ENCODE peak calls at places on chromosomes 1 and 21, in five cellular contexts. Q, U, L, H and O are unnamed samples.

GRCh38 chr1:190633488-190633887 is 155.8 kb upstream of the BRINP3 start:
- DNase-seq in Q (peak; percentile 5), U (no peak), L (no peak), H (no peak), O (no peak)

GRCh38 chr1:220527279-220528048 is 472 bp upstream of the MARK1 start:
- DNase-seq in Q (peak; percentile 18), U (no peak), L (peak; percentile 39), H (peak; percentile 58), O (peak; percentile 12)

GRCh38 chr1:110068646-110069301 is 1.7 kb downstream of the ALX3 start:
- DNase-seq in Q (no peak), U (no peak), L (peak; percentile 50), H (peak; percentile 66), O (peak; percentile 26)

GRCh38 chr1:43549921-43550597 is 19.4 kb downstream of the PTPRF start:
- DNase-seq in Q (peak; percentile 56), U (peak; percentile 95), L (peak; percentile 99), H (peak; percentile 88), O (no peak)

GRCh38 chr21:38326899-38327298 is 70.1 kb downstream of the KCNJ15 start:
- DNase-seq in Q (no peak), U (no peak), L (no peak), H (no peak), O (no peak)

GRCh38 chr1:83508485-83509151 is 490.3 kb downstream of the TTLL7 start:
- DNase-seq in Q (no peak), U (peak; percentile 11), L (no peak), H (no peak), O (peak; percentile 95)

GRCh38 chr1:67674260-67675011 is 10.6 kb upstream of the GADD45A start:
- DNase-seq in Q (no peak), U (no peak), L (no peak), H (no peak), O (no peak)

GRCh38 chr1:171245458-171246064 is 2.7 kb upstream of the FMO1 start:
- DNase-seq in Q (peak; percentile 30), U (peak; percentile 25), L (peak; percentile 46), H (no peak), O (peak; percentile 37)

GRCh38 chr1:185474440-185475149 is 157.6 kb upstream of the IVNS1ABP start:
- DNase-seq in Q (no peak), U (no peak), L (no peak), H (no peak), O (no peak)

GRCh38 chr1:81880781-81881180 is 80.0 kb downstream of the ADGRL2 start:
- DNase-seq in Q (no peak), U (no peak), L (no peak), H (no peak), O (no peak)

GRCh38 chr1:67441183-67441582 is 11.0 kb upstream of the SERBP1 start:
- DNase-seq in Q (no peak), U (no peak), L (no peak), H (no peak), O (peak; percentile 68)

GRCh38 chr1:167165948-167166702 is 54.6 kb upstream of the POU2F1 start:
- DNase-seq in Q (peak; percentile 82), U (no peak), L (peak; percentile 89), H (peak; percentile 77), O (peak; percentile 73)

GRCh38 chr1:32275424-32275823 is 16.5 kb upstream of the HDAC1 start:
- DNase-seq in Q (no peak), U (no peak), L (peak; percentile 65), H (no peak), O (no peak)

GRCh38 chr1:220813013-220813412 is 26.3 kb downstream of the MTARC1 start:
- DNase-seq in Q (no peak), U (no peak), L (peak; percentile 69), H (peak; percentile 60), O (peak; percentile 69)

GRCh38 chr21:45374826-45375455 is 30.0 kb upstream of the COL18A1 start:
- DNase-seq in Q (no peak), U (no peak), L (no peak), H (no peak), O (no peak)

GRCh38 chr1:62682531-62682930 is 5.7 kb downstream of the DOCK7 start:
- DNase-seq in Q (no peak), U (no peak), L (no peak), H (no peak), O (no peak)

GRCh38 chr1:48730164-48730864 is 46.4 kb downstream of the BEND5 start:
- DNase-seq in Q (no peak), U (no peak), L (no peak), H (no peak), O (no peak)

GRCh38 chr1:175690298-175690697 is 53.1 kb downstream of the TNR start:
- DNase-seq in Q (no peak), U (no peak), L (no peak), H (no peak), O (no peak)

GRCh38 chr1:5750186-5751170 is 241.7 kb downstream of the NPHP4 start:
- DNase-seq in Q (no peak), U (no peak), L (no peak), H (peak; percentile 40), O (no peak)

GRCh38 chr1:12518956-12519707 is 98.9 kb downstream of the DHRS3 start:
- DNase-seq in Q (no peak), U (no peak), L (no peak), H (no peak), O (peak; percentile 75)

GRCh38 chr1:94727846-94728715 is 92.1 kb upstream of the SLC44A3 start:
- DNase-seq in Q (no peak), U (peak; percentile 12), L (no peak), H (no peak), O (peak; percentile 93)

GRCh38 chr1:59443355-59443754 is 146.5 kb downstream of the FGGY start:
- DNase-seq in Q (no peak), U (no peak), L (no peak), H (no peak), O (no peak)

GRCh38 chr1:100883963-100884362 is 10.7 kb downstream of the EXTL2 start:
- DNase-seq in Q (no peak), U (peak; percentile 19), L (no peak), H (no peak), O (peak; percentile 26)

GRCh38 chr1:12245116-12245515 is 15.3 kb downstream of the VPS13D start:
- DNase-seq in Q (no peak), U (no peak), L (no peak), H (no peak), O (no peak)

GRCh38 chr1:223137402-223138100 is 5.5 kb downstream of the TLR5 start:
- DNase-seq in Q (no peak), U (peak; percentile 18), L (no peak), H (no peak), O (peak; percentile 75)

GRCh38 chr1:167409183-167409582 is 109.1 kb downstream of the CD247 start:
- DNase-seq in Q (no peak), U (no peak), L (no peak), H (no peak), O (no peak)

GRCh38 chr21:35206141-35207125 is 157.3 kb upstream of the RUNX1 start:
- DNase-seq in Q (no peak), U (peak; percentile 88), L (peak; percentile 55), H (no peak), O (no peak)

GRCh38 chr1:41880951-41881885 is 37.5 kb downstream of the HIVEP3 start:
- DNase-seq in Q (no peak), U (no peak), L (no peak), H (no peak), O (no peak)
- H2BK12ac ChIP-seq in Q (no peak overlapping the region), U (no peak overlapping the region), L (no peak overlapping the region), H (no peak overlapping the region), O (no peak overlapping the region)

GRCh38 chr1:18284750-18285532 is 177.3 kb downstream of the IGSF21 start:
- DNase-seq in Q (no peak), U (no peak), L (no peak), H (no peak), O (no peak)

GRCh38 chr1:18290740-18291412 is 183.3 kb downstream of the IGSF21 start:
- DNase-seq in Q (no peak), U (no peak), L (no peak), H (no peak), O (no peak)

GRCh38 chr1:18289597-18289996 is 182.0 kb downstream of the IGSF21 start:
- DNase-seq in Q (no peak), U (no peak), L (no peak), H (no peak), O (no peak)

GRCh38 chr1:18285533-18285924 is 177.9 kb downstream of the IGSF21 start:
- DNase-seq in Q (no peak), U (no peak), L (no peak), H (no peak), O (no peak)

GRCh38 chr1:18288609-18289219 is 181.1 kb downstream of the IGSF21 start:
- DNase-seq in Q (no peak), U (no peak), L (no peak), H (no peak), O (no peak)
- H3K27ac ChIP-seq in Q (no peak overlapping the region), U (no peak overlapping the region), L (no peak overlapping the region), H (no peak overlapping the region), O (no peak overlapping the region)

GRCh38 chr1:227185291-227185690 is 133.0 kb downstream of the CDC42BPA start:
- DNase-seq in Q (no peak), U (no peak), L (peak; percentile 31), H (no peak), O (no peak)
- H2BK12ac ChIP-seq in Q (no peak overlapping the region), U (no peak overlapping the region), L (no peak overlapping the region), H (no peak overlapping the region), O (no peak overlapping the region)

GRCh38 chr1:151309851-151310323 is 17.3 kb downstream of the PI4KB start:
- DNase-seq in Q (no peak), U (no peak), L (peak; percentile 53), H (no peak), O (peak; percentile 94)

GRCh38 chr1:151313501-151313900 is 13.7 kb downstream of the PI4KB start:
- DNase-seq in Q (no peak), U (no peak), L (no peak), H (no peak), O (no peak)

GRCh38 chr1:151310986-151311385 is 16.2 kb downstream of the PI4KB start:
- DNase-seq in Q (no peak), U (no peak), L (no peak), H (no peak), O (peak; percentile 55)

GRCh38 chr1:151312439-151313225 is 14.6 kb downstream of the PI4KB start:
- DNase-seq in Q (no peak), U (no peak), L (no peak), H (no peak), O (peak; percentile 59)

GRCh38 chr1:151311589-151312331 is 15.5 kb downstream of the PI4KB start:
- DNase-seq in Q (no peak), U (peak; percentile 97), L (no peak), H (no peak), O (peak; percentile 100)
- H3K27ac ChIP-seq in Q (no peak overlapping the region), U (peak overlapping the region; percentile 92), L (no peak overlapping the region), H (no peak overlapping the region), O (peak overlapping the region; percentile 89)